ENCODE peak calls at places on chromosomes 3 and 15, in seven cellular contexts. W, K, J, P, E, Z and M are unnamed samples.

GRCh38 chr3:59006791-59007517 is 42.9 kb downstream of the CFAP20DC start:
- DNase-seq in W (no peak), P (no peak), K (no peak), E (no peak), J (no peak), Z (no peak), M (no peak)

GRCh38 chr3:36381311-36381956 is 1.1 kb downstream of the STAC start:
- DNase-seq in P (no peak), W (no peak), J (no peak), E (no peak), K (no peak), Z (no peak), M (no peak)

GRCh38 chr3:166274996-166275395 is 437.8 kb upstream of the BCHE start:
- DNase-seq in E (no peak), Z (no peak), P (no peak), J (no peak), W (no peak), K (no peak), M (no peak)

GRCh38 chr3:133595341-133595740 is 21.9 kb downstream of the CDV3 start:
- DNase-seq in E (no peak), Z (no peak), P (no peak), K (no peak), W (no peak), J (peak; percentile 19), M (no peak)

GRCh38 chr3:127688416-127689265 is 15.9 kb downstream of the ABTB1 start:
- DNase-seq in E (no peak), Z (peak; percentile 47), K (peak; percentile 90), J (no peak), W (peak; percentile 19), P (peak; percentile 20), M (peak; percentile 66)

GRCh38 chr15:68843425-68844311 is 23.0 kb upstream of the ANP32A start:
- DNase-seq in K (no peak), J (peak; percentile 50), W (no peak), P (peak; percentile 10), E (no peak), Z (no peak), M (no peak)

GRCh38 chr3:48548731-48549705 is 7.6 kb downstream of the PFKFB4 start:
- DNase-seq in E (no peak), W (peak; percentile 86), K (peak; percentile 91), P (peak; percentile 88), J (peak; percentile 75), Z (peak; percentile 93), M (peak; percentile 88)

GRCh38 chr15:85782112-85782511 is 12.6 kb downstream of the KLHL25 start:
- DNase-seq in J (no peak), W (no peak), K (no peak), E (no peak), Z (no peak), P (no peak), M (no peak)

GRCh38 chr15:100686725-100687488 is 84.5 kb downstream of the ASB7 start:
- DNase-seq in W (no peak), K (no peak), J (no peak), Z (no peak), E (no peak), P (no peak), M (no peak)

GRCh38 chr3:48268936-48269551 is 28.1 kb downstream of the ZNF589 start:
- DNase-seq in P (peak; percentile 47), E (no peak), J (no peak), Z (no peak), K (no peak), W (no peak), M (no peak)

GRCh38 chr3:8505621-8506020 is 4.0 kb downstream of the LMCD1 start:
- DNase-seq in K (no peak), E (no peak), W (peak; percentile 44), Z (no peak), J (peak; percentile 77), P (peak; percentile 57), M (no peak)

GRCh38 chr3:129690406-129690805 is 83.9 kb upstream of the PLXND1 start:
- DNase-seq in W (no peak), E (peak; percentile 30), K (no peak), J (peak; percentile 81), Z (no peak), P (no peak), M (no peak)

GRCh38 chr15:101372960-101373525 is 78.0 kb upstream of the SNRPA1 start:
- DNase-seq in J (no peak), K (no peak), E (no peak), Z (no peak), W (no peak), P (peak; percentile 8), M (no peak)

GRCh38 chr3:149621218-149622005 is 36.4 kb downstream of the WWTR1 start:
- DNase-seq in E (no peak), Z (no peak), J (peak; percentile 90), W (no peak), P (no peak), K (no peak), M (no peak)

GRCh38 chr3:172097585-172097984 is 58.2 kb downstream of the FNDC3B start:
- DNase-seq in W (no peak), J (no peak), K (no peak), E (no peak), P (no peak), Z (no peak), M (no peak)

GRCh38 chr3:172098698-172099494 is 59.5 kb downstream of the FNDC3B start:
- DNase-seq in E (no peak), P (no peak), W (no peak), J (no peak), K (no peak), Z (no peak), M (no peak)

GRCh38 chr3:172092658-172093057 is 53.3 kb downstream of the FNDC3B start:
- DNase-seq in P (no peak), E (no peak), J (no peak), K (no peak), W (no peak), Z (no peak), M (no peak)

GRCh38 chr3:172096881-172097420 is 57.6 kb downstream of the FNDC3B start:
- DNase-seq in W (no peak), P (no peak), J (peak; percentile 48), Z (no peak), E (peak; percentile 19), K (no peak), M (no peak)

GRCh38 chr3:172094621-172095557 is 55.5 kb downstream of the FNDC3B start:
- DNase-seq in Z (no peak), E (no peak), W (no peak), J (peak; percentile 44), P (peak; percentile 49), K (no peak), M (no peak)
- TF ChIP-seq CTCF in Z (no peak), E (no peak), W (no peak), J (no peak), P (no peak), K (no peak), M (no peak)

GRCh38 chr15:60511351-60512157 is 32.6 kb upstream of the ICE2 start:
- DNase-seq in W (no peak), J (no peak), E (no peak), K (no peak), P (no peak), Z (no peak), M (no peak)

GRCh38 chr15:60509470-60509869 is 30.5 kb upstream of the ICE2 start:
- DNase-seq in K (no peak), W (no peak), P (no peak), J (no peak), Z (no peak), E (no peak), M (no peak)

GRCh38 chr15:60510006-60510405 is 31.1 kb upstream of the ICE2 start:
- DNase-seq in E (no peak), J (no peak), W (no peak), K (no peak), Z (no peak), P (no peak), M (no peak)

GRCh38 chr15:60508442-60508841 is 29.5 kb upstream of the ICE2 start:
- DNase-seq in W (no peak), Z (no peak), K (no peak), P (no peak), J (no peak), E (no peak), M (no peak)

GRCh38 chr15:60507596-60508424 is 28.9 kb upstream of the ICE2 start:
- DNase-seq in W (no peak), Z (no peak), P (peak; percentile 33), E (peak; percentile 75), J (peak; percentile 80), K (peak; percentile 69), M (no peak)
- H3K27ac ChIP-seq in W (no peak overlapping the region), Z (no peak overlapping the region), P (peak overlapping the region; percentile 24), E (no peak overlapping the region), J (no peak overlapping the region), K (no peak overlapping the region), M (no peak overlapping the region)

DNA sequence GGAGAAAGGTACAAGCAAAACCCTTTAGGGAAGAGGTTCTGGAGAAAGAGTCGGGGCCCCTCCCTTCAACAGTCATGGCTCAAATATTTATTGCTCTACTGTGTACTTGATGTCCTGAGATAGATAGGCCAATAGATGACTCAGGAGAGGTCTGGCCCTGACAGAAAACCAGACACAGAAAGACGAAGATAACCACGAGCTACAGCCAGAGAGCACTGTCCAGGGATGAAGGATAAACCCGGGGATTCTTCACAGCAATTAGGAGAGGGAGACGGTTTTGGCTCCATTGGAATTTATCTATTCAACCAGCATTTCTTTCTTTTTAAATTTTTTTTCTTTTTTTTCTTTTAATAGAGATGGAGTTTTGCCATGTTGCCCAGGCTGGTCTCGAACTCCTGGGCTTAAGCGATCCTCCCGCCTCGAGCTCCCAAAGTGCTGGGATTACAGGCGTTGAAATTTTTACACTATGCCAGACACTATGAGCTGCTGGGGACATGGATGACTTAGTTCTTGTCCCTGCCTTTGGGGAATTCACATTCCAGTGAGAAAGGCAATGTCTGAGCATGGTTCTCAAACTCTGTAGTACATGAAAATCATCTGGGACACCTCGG is 4.6 kb upstream of the CIDEC start:
- DNase-seq in W (no peak), Z (no peak), P (no peak), E (peak; percentile 96), K (no peak), J (no peak), M (no peak)
- H3K4me3 ChIP-seq in W (no peak overlapping the region), Z (no peak overlapping the region), P (no peak overlapping the region), E (no peak overlapping the region), K (no peak overlapping the region), J (no peak overlapping the region), M (no peak overlapping the region)

GRCh38 chr3:15977089-15977488 is 179.3 kb upstream of the ANKRD28 start:
- DNase-seq in Z (no peak), J (no peak), E (no peak), P (no peak), W (no peak), K (no peak), M (no peak)

GRCh38 chr3:15973930-15974329 is 176.2 kb upstream of the ANKRD28 start:
- DNase-seq in J (no peak), E (no peak), W (no peak), P (no peak), Z (no peak), K (no peak), M (no peak)

GRCh38 chr3:15976524-15976923 is 178.7 kb upstream of the ANKRD28 start:
- DNase-seq in J (no peak), E (no peak), W (no peak), K (no peak), Z (no peak), P (no peak), M (no peak)

GRCh38 chr3:15973414-15973813 is 175.6 kb upstream of the ANKRD28 start:
- DNase-seq in Z (no peak), K (no peak), W (no peak), J (no peak), P (no peak), E (no peak), M (no peak)

GRCh38 chr3:15974647-15975046 is 176.9 kb upstream of the ANKRD28 start:
- DNase-seq in P (no peak), Z (no peak), J (no peak), W (no peak), E (no peak), K (no peak), M (no peak)
- TF ChIP-seq CTCF in P (no peak), Z (no peak), J (peak; percentile 17), W (no peak), E (no peak), K (no peak), M (no peak)

GRCh38 chr3:138378331-138378730 is 30.0 kb downstream of the MRAS start:
- DNase-seq in J (no peak), P (no peak), K (peak; percentile 53), W (no peak), Z (no peak), E (no peak), M (no peak)
- H3K27ac ChIP-seq in J (no peak overlapping the region), P (no peak overlapping the region), K (no peak overlapping the region), W (no peak overlapping the region), Z (peak overlapping the region; percentile 8), E (no peak overlapping the region), M (peak overlapping the region; percentile 59)